ENCODE peak calls at places on chromosomes 2 and 18, in seven cellular contexts. U is glomerular endothelial cell; L is PC-3; P is neural progenitor cell; W is activated T-helper 1 cell treated with anti-CD3 and anti-CD28 coated beads, Interleukin-2, amount 50 U/mL, for 16 hours; G is spleen; B is T-helper 1 cell. N is an unnamed sample.

GRCh38 chr2:15588329-15588919 is 3.2 kb upstream of the DDX1 start:
- DNase-seq in U (no peak), P (peak), L (peak), W (no peak), B (peak), G (no peak), N (no peak)

GRCh38 chr2:152247337-152247695 is 71.8 kb upstream of the STAM2 start:
- DNase-seq in G (no peak), B (no peak), W (no peak), L (peak), U (no peak), P (no peak), N (no peak)

GRCh38 chr2:862356-862687 is 88.3 kb upstream of the SNTG2 start:
- DNase-seq in W (no peak), B (no peak), L (no peak), P (no peak), G (no peak), U (no peak), N (no peak)

GRCh38 chr2:21413082-21413481 is 289.3 kb downstream of the TDRD15 start:
- DNase-seq in G (no peak), L (no peak), P (no peak), W (no peak), B (no peak), U (no peak), N (no peak)

GRCh38 chr18:44537521-44537920 is 143.2 kb upstream of the SETBP1 start:
- DNase-seq in L (peak), G (no peak), W (no peak), B (no peak), P (no peak), U (no peak), N (peak)

GRCh38 chr2:63678085-63678484 is 89.3 kb downstream of the MDH1 start:
- DNase-seq in L (no peak), G (no peak), W (no peak), P (no peak), U (no peak), B (no peak), N (no peak)

GRCh38 chr2:208031608-208032019 is 6.3 kb upstream of the PLEKHM3 start:
- DNase-seq in G (no peak), B (no peak), L (no peak), W (no peak), U (no peak), P (no peak), N (no peak)

GRCh38 chr2:205930209-205930608 is 155.8 kb downstream of the INO80D start:
- DNase-seq in B (no peak), W (no peak), U (peak), L (no peak), P (no peak), G (no peak), N (peak)

GRCh38 chr2:198376677-198377076 is 572.3 kb downstream of the PLCL1 start:
- DNase-seq in P (no peak), W (no peak), U (no peak), G (no peak), B (no peak), L (peak), N (no peak)

GRCh38 chr2:42859801-42860200 is 67.4 kb upstream of the HAAO start:
- DNase-seq in L (no peak), W (no peak), P (no peak), U (no peak), G (no peak), B (no peak), N (peak)

GRCh38 chr18:36424741-36425142 is 127.2 kb downstream of the FHOD3 start:
- DNase-seq in L (peak), P (no peak), G (no peak), W (no peak), B (no peak), U (no peak), N (no peak)

GRCh38 chr2:67993329-67993728 is 69.5 kb downstream of the C1D start:
- DNase-seq in B (no peak), G (no peak), L (no peak), U (no peak), P (no peak), W (no peak), N (no peak)

GRCh38 chr2:199279146-199279545 is 178.6 kb downstream of the SATB2 start:
- DNase-seq in L (no peak), P (no peak), U (no peak), W (no peak), G (no peak), B (no peak), N (no peak)

GRCh38 chr2:78506301-78506700 is 519.2 kb upstream of the REG3G start:
- DNase-seq in B (no peak), G (no peak), W (no peak), U (no peak), P (no peak), L (no peak), N (no peak)

GRCh38 chr18:32301976-32302743 is 112.3 kb downstream of the MEP1B start:
- DNase-seq in U (no peak), P (no peak), B (no peak), L (peak), G (no peak), W (no peak), N (peak)

GRCh38 chr18:57275111-57275510 is 77.2 kb upstream of the ST8SIA3 start:
- DNase-seq in P (no peak), B (no peak), G (no peak), L (no peak), W (no peak), U (no peak), N (no peak)

GRCh38 chr2:214543386-214543955 is 132.6 kb downstream of the VWC2L start:
- DNase-seq in W (no peak), B (no peak), L (peak), G (no peak), U (no peak), P (no peak), N (no peak)

GRCh38 chr18:79200546-79201268 is 131.5 kb downstream of the ATP9B start:
- DNase-seq in B (no peak), U (no peak), P (peak), W (no peak), L (peak), G (no peak), N (no peak)

GRCh38 chr2:29987141-29987540 is 65.8 kb upstream of the ALK start:
- DNase-seq in U (no peak), G (no peak), B (no peak), P (no peak), W (no peak), L (no peak), N (no peak)

GRCh38 chr2:195343942-195344530 is 313.0 kb upstream of the SLC39A10 start:
- DNase-seq in G (no peak), U (no peak), L (peak), W (no peak), P (no peak), B (no peak), N (no peak)

GRCh38 chr2:142142595-142142994 is 11.8 kb upstream of the LRP1B start:
- DNase-seq in U (no peak), B (no peak), P (no peak), G (no peak), L (no peak), W (no peak), N (no peak)

GRCh38 chr2:128272586-128273468 is 45.8 kb downstream of the HS6ST1 start:
- DNase-seq in L (no peak), U (no peak), B (no peak), G (peak), P (no peak), W (no peak), N (no peak)

GRCh38 chr2:221468288-221468687 is 103.8 kb downstream of the EPHA4 start:
- DNase-seq in L (no peak), B (no peak), W (no peak), P (peak), G (no peak), U (no peak), N (no peak)

GRCh38 chr18:62717059-62717849 is 1.9 kb downstream of the PHLPP1 start:
- DNase-seq in G (no peak), B (peak), P (no peak), L (peak), W (no peak), U (no peak), N (no peak)

GRCh38 chr18:3982541-3982940 is 472.6 kb downstream of the DLGAP1 start:
- DNase-seq in L (no peak), P (no peak), G (no peak), W (no peak), B (no peak), U (no peak), N (no peak)

GRCh38 chr2:43737855-43738254 is 36.0 kb upstream of the DYNC2LI1 start:
- DNase-seq in B (no peak), W (no peak), L (no peak), U (no peak), P (no peak), G (no peak), N (no peak)

GRCh38 chr2:184743096-184743495 is 144.8 kb downstream of the ZNF804A start:
- DNase-seq in G (no peak), W (no peak), P (no peak), U (no peak), B (no peak), L (no peak), N (no peak)

GRCh38 chr2:20507166-20507692 is 60.4 kb downstream of the RHOB start:
- DNase-seq in G (peak), P (no peak), U (no peak), B (no peak), L (peak), W (no peak), N (no peak)

GRCh38 chr2:95024306-95024880 is 1.1 kb upstream of the MAL start:
- DNase-seq in P (no peak), B (no peak), L (no peak), U (no peak), W (no peak), G (no peak), N (no peak)

GRCh38 chr2:182506606-182507005 is 79.8 kb upstream of the PDE1A start:
- DNase-seq in W (no peak), L (no peak), G (no peak), U (no peak), P (peak), B (no peak), N (no peak)

GRCh38 chr2:237895544-237896506 is 36.4 kb downstream of the RAMP1 start:
- DNase-seq in W (no peak), B (no peak), G (peak), L (no peak), P (no peak), U (no peak), N (no peak)

GRCh38 chr2:224646242-224646846 is 61.2 kb upstream of the CUL3 start:
- DNase-seq in G (no peak), W (no peak), B (no peak), L (peak), U (no peak), P (peak), N (no peak)

GRCh38 chr2:176126929-176127768 is 2.4 kb upstream of the HOXD8 start:
- DNase-seq in P (peak), G (no peak), L (peak), W (peak), U (no peak), B (peak), N (no peak)

GRCh38 chr18:9147440-9148238 is 11.1 kb downstream of the ANKRD12 start:
- DNase-seq in L (peak), P (peak), U (peak), B (peak), W (no peak), G (no peak), N (no peak)

GRCh38 chr2:5538717-5539116 is 153.5 kb upstream of the SOX11 start:
- DNase-seq in U (no peak), W (no peak), P (no peak), B (no peak), G (no peak), L (no peak), N (no peak)

GRCh38 chr2:11722249-11723060 is 24.0 kb upstream of the LPIN1 start:
- DNase-seq in P (no peak), U (no peak), B (no peak), W (no peak), G (no peak), L (no peak), N (no peak)

GRCh38 chr18:48879008-48879431 is 71.7 kb downstream of the SMAD7 start:
- DNase-seq in L (no peak), B (no peak), U (no peak), G (peak), P (no peak), W (no peak), N (no peak)